ENCODE peak calls at places on chromosomes 4 and X, in four cellular contexts. E, C, N and D are unnamed samples.
A peak's percentile ranks its signal among the peaks of the same experiment; 100 is the strongest.

GRCh38 chrX:154333837-154334271 is 38.3 kb downstream of the TKTL1 start:
- DNase-seq in C (no peak), E (peak; percentile 50), N (no peak), D (no peak)

GRCh38 chr4:127560755-127561154 is 72.0 kb upstream of the INTU start:
- DNase-seq in E (no peak), N (no peak), C (no peak), D (no peak)

GRCh38 chrX:42602136-42602535 is 175.8 kb downstream of the PPP1R2C start:
- DNase-seq in N (no peak), C (no peak), E (no peak), D (no peak)

GRCh38 chrX:153768311-153769157 is 4.5 kb downstream of the PLXNB3 start:
- DNase-seq in E (no peak), C (no peak), N (no peak), D (no peak)

GRCh38 chrX:107718156-107718621 is 57.4 kb downstream of the TSC22D3 start:
- DNase-seq in E (no peak), C (peak; percentile 74), N (peak; percentile 71), D (peak; percentile 71)

GRCh38 chrX:77595848-77596247 is 148.7 kb downstream of the FGF16 start:
- DNase-seq in E (no peak), C (no peak), N (no peak), D (no peak)

GRCh38 chr4:125704726-125705125 is 390.0 kb downstream of the FAT4 start:
- DNase-seq in N (no peak), E (no peak), C (no peak), D (no peak)

GRCh38 chr4:186072516-186072915 is 3.6 kb downstream of the TLR3 start:
- DNase-seq in N (no peak), E (no peak), C (no peak), D (no peak)

GRCh38 chrX:8726031-8726652 is 5.8 kb downstream of the ANOS1 start:
- DNase-seq in E (no peak), C (no peak), N (no peak), D (no peak)

GRCh38 chrX:8731579-8732395 is at the start of gene ANOS1:
- DNase-seq in N (no peak), C (no peak), E (no peak), D (peak; percentile 71)

GRCh38 chrX:8728932-8729331 is 3.0 kb downstream of the ANOS1 start:
- DNase-seq in C (no peak), N (no peak), E (no peak), D (no peak)

GRCh38 chrX:8730812-8731578 is 942 bp downstream of the ANOS1 start:
- DNase-seq in E (no peak), C (no peak), N (no peak), D (no peak)
- TF ChIP-seq EZH2 in E (no peak), C (no peak), N (no peak), D (no peak)

GRCh38 chr4:94890579-94890978 is 132.8 kb downstream of the BMPR1B start:
- DNase-seq in C (no peak), E (no peak), N (no peak), D (no peak)
- TF ChIP-seq EGR1 in C (no peak), E (no peak), N (no peak), D (no peak)

GRCh38 chr4:98476891-98477290 is 181.5 kb downstream of the TSPAN5 start:
- DNase-seq in E (no peak), N (no peak), C (no peak), D (no peak)
- TF ChIP-seq EZH2 in E (no peak), N (no peak), C (no peak), D (no peak)

GRCh38 chr4:106421441-106422296 is 53.1 kb upstream of the GIMD1 start:
- DNase-seq in E (no peak), N (no peak), C (no peak), D (no peak)
- TF ChIP-seq EGR1 in E (no peak), N (no peak), C (no peak), D (no peak)

GRCh38 chr4:3449574-3450534 is 8.1 kb downstream of the HGFAC start:
- DNase-seq in C (no peak), E (no peak), N (no peak), D (no peak)

GRCh38 chr4:3450643-3451042 is 8.9 kb downstream of the HGFAC start:
- DNase-seq in E (no peak), N (no peak), C (no peak), D (no peak)

GRCh38 chr4:3446631-3447320 is 5.0 kb downstream of the HGFAC start:
- DNase-seq in N (no peak), C (no peak), E (no peak), D (no peak)

GRCh38 chr4:3447431-3448395 is 5.9 kb downstream of the HGFAC start:
- DNase-seq in E (no peak), C (no peak), N (no peak), D (no peak)

GRCh38 chr4:3449047-3449573 is 7.3 kb downstream of the HGFAC start:
- DNase-seq in C (no peak), E (no peak), N (no peak), D (no peak)
- TF ChIP-seq EZH2 in C (no peak), E (no peak), N (no peak), D (no peak)

GRCh38 chrX:148874621-148875020 is 374.2 kb downstream of the AFF2 start:
- DNase-seq in E (no peak), C (no peak), N (no peak), D (no peak)
- TF ChIP-seq EGR1 in E (no peak), C (no peak), N (no peak), D (no peak)

DNA sequence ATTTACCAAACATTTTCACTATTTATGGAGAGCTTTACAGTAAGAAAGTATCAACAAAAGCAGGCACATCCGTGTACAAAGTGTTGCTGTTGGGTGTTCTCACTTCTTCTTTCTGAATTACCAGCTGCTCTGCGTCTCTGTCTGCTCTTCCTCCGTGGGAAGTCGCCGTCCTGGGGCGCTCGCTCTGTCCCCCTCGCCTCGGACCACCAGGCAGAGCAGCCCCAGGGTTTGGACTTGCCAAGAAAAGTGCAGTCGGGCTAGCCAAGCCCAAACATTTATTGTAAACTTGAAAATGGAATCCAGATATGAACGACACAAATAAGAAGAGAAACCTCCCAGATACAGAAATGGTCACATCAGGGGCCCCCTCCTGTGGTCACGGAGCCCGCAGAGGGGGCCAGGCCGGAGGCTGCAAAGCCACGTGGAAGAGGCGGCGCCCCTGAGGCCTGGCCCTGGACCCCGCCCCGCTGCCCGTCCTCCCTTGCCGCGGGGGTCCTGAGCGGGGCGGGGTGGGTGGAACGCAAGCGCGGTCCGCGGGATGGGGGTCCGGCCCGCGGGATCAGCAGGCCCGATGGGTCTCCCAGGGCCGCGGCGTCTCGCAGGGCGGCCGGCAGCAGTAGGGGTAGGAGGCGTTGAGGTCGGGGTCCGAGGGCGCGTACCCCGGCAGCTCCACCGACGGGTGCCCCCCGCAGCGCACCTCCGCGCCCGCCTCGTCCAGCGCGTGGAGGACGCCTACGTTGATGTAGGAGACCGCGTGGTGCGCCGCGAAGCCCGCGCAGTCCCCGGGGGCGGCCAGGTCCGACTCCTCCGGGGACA is 1.5 kb downstream of the TMEM271 start:
- DNase-seq in N (no peak), E (no peak), C (no peak), D (peak; percentile 57)
- TF ChIP-seq EZH2 in N (no peak), E (no peak), C (no peak), D (peak; percentile 67)